ENCODE peak calls at places on chromosomes 13 and 19, in nine cellular contexts. D is cardiac muscle cell; V is psoas muscle; U is CD8-positive, alpha-beta memory T cell; Y is tibial nerve; A is spleen; C is mammary epithelial cell; N is Peyer's patch; R is SJCRH30. F is an unnamed sample.

GRCh38 chr19:50417138-50417849 is 1.4 kb upstream of the SPIB start:
- DNase-seq in D (no peak), V (no peak), U (no peak), Y (no peak), A (no peak), C (no peak), N (peak; percentile 71), R (no peak), F (no peak)

GRCh38 chr13:41284512-41285288 is 21.3 kb upstream of the MTRF1 start:
- DNase-seq in D (peak; percentile 66), V (no peak), U (no peak), Y (no peak), A (no peak), C (peak; percentile 96), N (no peak), R (no peak), F (no peak)

GRCh38 chr13:38980628-38981078 is 10.0 kb downstream of the STOML3 start:
- DNase-seq in D (no peak), V (no peak), U (no peak), Y (no peak), A (no peak), C (no peak), N (no peak), R (peak; percentile 40), F (no peak)

GRCh38 chr13:37616131-37616530 is 17.6 kb upstream of the POSTN start:
- DNase-seq in D (no peak), V (no peak), U (no peak), Y (no peak), A (no peak), C (no peak), N (no peak), R (no peak), F (no peak)

GRCh38 chr13:37074703-37075102 is 15.2 kb upstream of the SUPT20H start:
- DNase-seq in D (peak; percentile 65), V (no peak), U (no peak), Y (no peak), A (no peak), C (peak; percentile 10), N (no peak), R (peak; percentile 57), F (no peak)

GRCh38 chr13:44347905-44348304 is 25.7 kb upstream of the SERP2 start:
- DNase-seq in D (peak; percentile 13), V (no peak), U (no peak), Y (no peak), A (no peak), C (no peak), N (no peak), R (no peak), F (no peak)

GRCh38 chr13:54226866-54227265 is 1198.3 kb downstream of the OLFM4 start:
- DNase-seq in D (no peak), V (no peak), U (no peak), Y (no peak), A (no peak), C (no peak), N (no peak), R (peak; percentile 49), F (no peak)

GRCh38 chr13:106589716-106590115 is 21.8 kb upstream of the ARGLU1 start:
- DNase-seq in D (no peak), V (no peak), U (no peak), Y (no peak), A (no peak), C (no peak), N (no peak), R (no peak), F (no peak)

GRCh38 chr13:39566216-39566869 is 36.6 kb downstream of the LHFPL6 start:
- DNase-seq in D (no peak), V (no peak), U (no peak), Y (no peak), A (no peak), C (peak; percentile 74), N (no peak), R (no peak), F (no peak)

GRCh38 chr13:81609335-81609734 is 1268.4 kb upstream of the SPRY2 start:
- DNase-seq in D (no peak), V (no peak), U (no peak), Y (no peak), A (no peak), C (no peak), N (no peak), R (no peak), F (no peak)

GRCh38 chr19:18282788-18283141 is 1.3 kb upstream of the JUND start:
- DNase-seq in D (no peak), V (no peak), U (no peak), Y (no peak), A (no peak), C (no peak), N (peak; percentile 85), R (peak; percentile 46), F (no peak)

GRCh38 chr13:87712012-87712411 is 40.8 kb downstream of the SLITRK5 start:
- DNase-seq in D (no peak), V (no peak), U (no peak), Y (no peak), A (no peak), C (no peak), N (no peak), R (no peak), F (no peak)

GRCh38 chr19:31745731-31746130 is 396.5 kb upstream of the TSHZ3 start:
- DNase-seq in D (no peak), V (no peak), U (no peak), Y (no peak), A (no peak), C (no peak), N (no peak), R (no peak), F (no peak)
- H3K4me1 ChIP-seq in D (no peaks in the 10 kb centered on the region), V (no peaks in the 10 kb centered on the region), U (no peaks in the 10 kb centered on the region), Y (no peaks in the 10 kb centered on the region), A (no peaks in the 10 kb centered on the region), C (no peaks in the 10 kb centered on the region), N (no peaks in the 10 kb centered on the region), R (no peaks in the 10 kb centered on the region), F (no peaks in the 10 kb centered on the region)

GRCh38 chr19:34960940-34961679 is 2.9 kb downstream of the ZNF792 start:
- DNase-seq in D (no peak), V (no peak), U (no peak), Y (no peak), A (peak; percentile 52), C (no peak), N (no peak), R (no peak), F (no peak)
- H3K9me3 ChIP-seq in D (peaks cover 8% of the 10 kb centered on the region), V (peaks cover 42% of the 10 kb centered on the region), U (peaks cover 69% of the 10 kb centered on the region), Y (no peaks in the 10 kb centered on the region), A (peaks cover 69% of the 10 kb centered on the region), C (peaks cover 50% of the 10 kb centered on the region), N (peaks cover 57% of the 10 kb centered on the region), R (no peaks in the 10 kb centered on the region), F (peaks cover 29% of the 10 kb centered on the region)

GRCh38 chr19:11377756-11378155 is 3.3 kb downstream of the SWSAP1 start:
- DNase-seq in D (no peak), V (no peak), U (no peak), Y (no peak), A (no peak), C (no peak), N (no peak), R (no peak), F (no peak)

GRCh38 chr19:11380653-11381534 is 3.2 kb downstream of the EPOR start:
- DNase-seq in D (peak; percentile 96), V (peak; percentile 95), U (peak; percentile 99), Y (peak; percentile 92), A (peak; percentile 98), C (peak; percentile 98), N (peak; percentile 98), R (peak; percentile 96), F (peak; percentile 99)

GRCh38 chr19:11381535-11382369 is 2.4 kb downstream of the EPOR start:
- DNase-seq in D (peak; percentile 93), V (peak; percentile 73), U (peak; percentile 69), Y (no peak), A (peak; percentile 95), C (peak; percentile 91), N (peak; percentile 89), R (peak; percentile 81), F (peak; percentile 96)

GRCh38 chr19:11378319-11379189 is 4.1 kb downstream of the SWSAP1 start:
- DNase-seq in D (peak; percentile 45), V (no peak), U (no peak), Y (no peak), A (peak; percentile 86), C (peak; percentile 80), N (peak; percentile 59), R (peak; percentile 69), F (peak; percentile 34)

DNA sequence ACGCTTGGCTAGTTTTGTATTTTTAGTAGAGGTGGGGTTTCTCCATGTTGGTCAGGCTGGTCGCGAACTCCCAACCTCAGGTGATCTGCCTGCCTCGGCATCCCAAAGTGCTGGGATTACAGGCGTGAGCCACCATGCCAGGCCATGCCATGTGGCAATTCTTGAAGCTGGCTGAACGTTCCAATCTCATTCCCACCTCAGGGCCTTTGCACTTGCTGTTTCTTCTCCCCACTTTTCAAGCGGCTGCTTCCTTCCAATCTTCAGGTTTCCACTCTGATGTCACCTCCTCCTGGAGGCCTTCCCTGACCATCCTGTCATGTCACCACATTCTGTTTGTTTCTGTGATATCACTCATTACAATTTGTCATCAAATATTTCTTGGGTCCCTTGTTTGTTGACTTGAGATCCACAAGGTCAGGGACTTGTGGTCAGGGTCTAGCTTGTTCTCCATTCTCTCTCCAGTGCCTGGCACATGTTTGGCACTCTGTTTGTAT is 4.2 kb downstream of the EPOR start:
- DNase-seq in D (no peak), V (no peak), U (no peak), Y (no peak), A (no peak), C (no peak), N (no peak), R (no peak), F (no peak)
- H3K4me1 ChIP-seq in D (peaks cover 12% of the 10 kb centered on the region), V (peaks cover 46% of the 10 kb centered on the region), U (peaks cover 57% of the 10 kb centered on the region), Y (peaks cover 37% of the 10 kb centered on the region), A (peaks cover 98% of the 10 kb centered on the region), C (peaks cover 52% of the 10 kb centered on the region), N (peaks cover 3% of the 10 kb centered on the region), R (no peaks in the 10 kb centered on the region), F (peaks cover 27% of the 10 kb centered on the region)

GRCh38 chr19:8880864-8881488 is 48.8 kb downstream of the MBD3L1 start:
- DNase-seq in D (no peak), V (no peak), U (no peak), Y (no peak), A (no peak), C (no peak), N (no peak), R (no peak), F (no peak)
- H3K9me3 ChIP-seq in D (peaks cover 2% of the 10 kb centered on the region), V (no peaks in the 10 kb centered on the region), U (no peaks in the 10 kb centered on the region), Y (no peaks in the 10 kb centered on the region), A (peaks cover 25% of the 10 kb centered on the region), C (peaks cover 36% of the 10 kb centered on the region), N (no peaks in the 10 kb centered on the region), R (no peaks in the 10 kb centered on the region), F (no peaks in the 10 kb centered on the region)

DNA sequence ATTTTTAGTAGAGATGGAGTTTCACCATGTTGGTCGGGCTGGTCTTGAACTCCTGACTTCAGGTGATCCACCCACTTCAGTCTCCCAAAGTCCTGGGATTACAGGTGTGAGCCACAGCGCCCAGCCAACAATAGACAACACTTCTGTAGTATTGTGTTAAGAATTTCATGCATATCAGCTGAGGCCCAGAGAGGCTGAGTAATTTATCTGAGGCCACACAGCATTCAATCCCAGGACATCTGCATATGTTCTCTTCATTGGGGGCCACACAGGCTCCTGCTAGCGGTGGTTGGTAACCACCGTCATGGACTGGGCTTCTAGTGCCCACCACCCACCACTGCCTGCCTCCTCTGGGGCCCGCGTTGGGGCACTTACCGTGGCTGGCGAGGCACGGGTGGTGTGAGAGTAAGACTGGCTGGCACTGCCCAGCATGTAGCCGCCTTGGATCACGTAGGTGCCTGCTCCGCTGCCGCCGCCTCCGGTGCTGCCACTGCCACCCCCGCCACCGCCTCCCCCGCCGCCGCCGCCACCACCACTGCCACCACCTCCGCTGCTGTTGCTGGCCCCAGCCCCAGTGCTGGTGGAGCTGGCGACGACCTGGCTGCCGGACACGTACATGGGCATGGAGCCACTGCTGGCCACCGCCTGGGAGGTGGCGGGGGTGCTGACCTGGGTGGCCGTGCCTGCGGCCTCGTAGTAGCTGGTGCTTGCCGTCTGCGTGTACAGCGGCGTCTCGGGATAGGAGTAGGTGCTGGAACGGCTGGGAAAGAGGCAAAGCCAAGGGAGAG is 20.3 kb downstream of the DCAF15 start:
- DNase-seq in D (no peak), V (no peak), U (no peak), Y (no peak), A (no peak), C (no peak), N (no peak), R (no peak), F (no peak)
- H3K4me1 ChIP-seq in D (no peaks in the 10 kb centered on the region), V (peaks cover 16% of the 10 kb centered on the region), U (peaks cover 10% of the 10 kb centered on the region), Y (no peaks in the 10 kb centered on the region), A (peaks cover under 1% of the 10 kb centered on the region), C (peaks cover 4% of the 10 kb centered on the region), N (no peaks in the 10 kb centered on the region), R (no peaks in the 10 kb centered on the region), F (no peaks in the 10 kb centered on the region)

F was measured in HAP-1.